ENCODE peak calls at places on chromosomes 1 and 21, in six cellular contexts. One of them, this sample, is unnamed.

GRCh38 chr1:96366516-96366915 is 355.1 kb upstream of the PTBP2 start:
- DNase-seq in GM12878: no peak
- DNase-seq in GM12891: no peak
- DNase-seq in K562: no peak
- DNase-seq in H1: no peak
- DNase-seq in HepG2: no peak
- DNase-seq in this sample: no peak

GRCh38 chr1:87588445-87588844 is 259.8 kb downstream of the LMO4 start:
- DNase-seq in HepG2: no peak
- DNase-seq in GM12878: peak; percentile 33
- DNase-seq in K562: no peak
- DNase-seq in H1: no peak
- DNase-seq in GM12891: no peak
- DNase-seq in this sample: no peak

GRCh38 chr1:29470788-29471119 is 234.4 kb downstream of the PTPRU start:
- DNase-seq in GM12891: no peak
- DNase-seq in GM12878: no peak
- DNase-seq in K562: no peak
- DNase-seq in HepG2: no peak
- DNase-seq in H1: no peak
- DNase-seq in this sample: no peak

GRCh38 chr21:27265492-27265891 is 298.6 kb upstream of the ADAMTS5 start:
- DNase-seq in H1: no peak
- DNase-seq in GM12891: no peak
- DNase-seq in HepG2: no peak
- DNase-seq in K562: no peak
- DNase-seq in GM12878: no peak
- DNase-seq in this sample: no peak

GRCh38 chr1:87329756-87330200 is 1.1 kb downstream of the LMO4 start:
- DNase-seq in HepG2: no peak
- DNase-seq in GM12891: no peak
- DNase-seq in GM12878: no peak
- DNase-seq in K562: no peak
- DNase-seq in H1: no peak
- DNase-seq in this sample: no peak

GRCh38 chr1:28915036-28915895 is 897 bp downstream of the EPB41 start:
- DNase-seq in H1: no peak
- DNase-seq in HepG2: peak; percentile 45
- DNase-seq in GM12891: peak; percentile 23
- DNase-seq in GM12878: no peak
- DNase-seq in K562: no peak
- DNase-seq in this sample: no peak

GRCh38 chr1:58401991-58402390 is 144.5 kb downstream of the OMA1 start:
- DNase-seq in K562: no peak
- DNase-seq in HepG2: no peak
- DNase-seq in H1: no peak
- DNase-seq in GM12891: no peak
- DNase-seq in GM12878: no peak
- DNase-seq in this sample: no peak

GRCh38 chr1:154951901-154952657 is 3.8 kb downstream of the PBXIP1 start:
- DNase-seq in GM12878: no peak
- DNase-seq in HepG2: no peak
- DNase-seq in GM12891: no peak
- DNase-seq in K562: no peak
- DNase-seq in H1: no peak
- DNase-seq in this sample: no peak

GRCh38 chr21:43847301-43847700 is 17.7 kb upstream of the AGPAT3 start:
- DNase-seq in GM12891: no peak
- DNase-seq in H1: no peak
- DNase-seq in K562: no peak
- DNase-seq in GM12878: no peak
- DNase-seq in HepG2: no peak
- DNase-seq in this sample: no peak

GRCh38 chr1:202214089-202214843 is 20.7 kb downstream of the LGR6 start:
- DNase-seq in GM12891: no peak
- DNase-seq in HepG2: no peak
- DNase-seq in H1: no peak
- DNase-seq in K562: no peak
- DNase-seq in GM12878: no peak
- DNase-seq in this sample: no peak

GRCh38 chr1:226098870-226099832 is 36.6 kb downstream of the H3-3A start:
- DNase-seq in K562: no peak
- DNase-seq in HepG2: no peak
- DNase-seq in GM12878: no peak
- DNase-seq in GM12891: no peak
- DNase-seq in H1: no peak
- DNase-seq in this sample: no peak

GRCh38 chr1:88519156-88519555 is 164.9 kb upstream of the PKN2 start:
- DNase-seq in H1: no peak
- DNase-seq in GM12878: no peak
- DNase-seq in GM12891: no peak
- DNase-seq in HepG2: no peak
- DNase-seq in K562: no peak
- DNase-seq in this sample: no peak

GRCh38 chr1:161285519-161285918 is 24.2 kb downstream of the MPZ start:
- DNase-seq in GM12891: no peak
- DNase-seq in H1: no peak
- DNase-seq in GM12878: no peak
- DNase-seq in K562: no peak
- DNase-seq in HepG2: no peak
- DNase-seq in this sample: no peak

GRCh38 chr1:10626011-10626731 is 151.4 kb downstream of the PEX14 start:
- DNase-seq in H1: no peak
- DNase-seq in GM12878: no peak
- DNase-seq in GM12891: no peak
- DNase-seq in K562: no peak
- DNase-seq in HepG2: no peak
- DNase-seq in this sample: no peak

GRCh38 chr1:62187548-62187947 is 7.1 kb upstream of the L1TD1 start:
- DNase-seq in K562: no peak
- DNase-seq in HepG2: no peak
- DNase-seq in GM12891: no peak
- DNase-seq in GM12878: no peak
- DNase-seq in H1: no peak
- DNase-seq in this sample: no peak

GRCh38 chr1:161733526-161733925 is 12.2 kb downstream of the FCRLB start:
- DNase-seq in GM12891: no peak
- DNase-seq in GM12878: no peak
- DNase-seq in HepG2: no peak
- DNase-seq in H1: no peak
- DNase-seq in K562: no peak
- DNase-seq in this sample: no peak

GRCh38 chr1:20194224-20194623 is 7.9 kb upstream of the PLA2G2C start:
- DNase-seq in K562: no peak
- DNase-seq in GM12891: no peak
- DNase-seq in H1: no peak
- DNase-seq in HepG2: no peak
- DNase-seq in GM12878: no peak
- DNase-seq in this sample: no peak

GRCh38 chr1:30749691-30750583 is 7.6 kb downstream of the LAPTM5 start:
- DNase-seq in GM12878: no peak
- DNase-seq in GM12891: no peak
- DNase-seq in H1: no peak
- DNase-seq in HepG2: no peak
- DNase-seq in K562: no peak
- DNase-seq in this sample: no peak

GRCh38 chr1:32873484-32873883 is 2.8 kb upstream of the FNDC5 start:
- DNase-seq in H1: no peak
- DNase-seq in GM12891: no peak
- DNase-seq in HepG2: no peak
- DNase-seq in K562: no peak
- DNase-seq in GM12878: no peak
- DNase-seq in this sample: no peak

GRCh38 chr1:78176448-78176847 is 130.7 kb downstream of the GIPC2 start:
- DNase-seq in H1: no peak
- DNase-seq in GM12878: no peak
- DNase-seq in GM12891: no peak
- DNase-seq in HepG2: no peak
- DNase-seq in K562: no peak
- DNase-seq in this sample: no peak

GRCh38 chr1:153360592-153360991 is 2.9 kb downstream of the S100A9 start:
- DNase-seq in K562: no peak
- DNase-seq in H1: no peak
- DNase-seq in HepG2: no peak
- DNase-seq in GM12891: no peak
- DNase-seq in GM12878: no peak
- DNase-seq in this sample: no peak

GRCh38 chr1:147083919-147084272 is 88.4 kb downstream of the PRKAB2 start:
- DNase-seq in H1: no peak
- DNase-seq in GM12891: no peak
- DNase-seq in HepG2: no peak
- DNase-seq in K562: no peak
- DNase-seq in GM12878: no peak
- DNase-seq in this sample: no peak

GRCh38 chr1:2300851-2301606 is 72.9 kb downstream of the SKI start:
- DNase-seq in K562: no peak
- DNase-seq in H1: no peak
- DNase-seq in GM12891: peak; percentile 83
- DNase-seq in HepG2: no peak
- DNase-seq in GM12878: peak; percentile 76
- DNase-seq in this sample: peak; percentile 86

GRCh38 chr1:171141336-171142051 is 43.6 kb upstream of the FMO2 start:
- DNase-seq in GM12878: no peak
- DNase-seq in H1: no peak
- DNase-seq in HepG2: no peak
- DNase-seq in GM12891: no peak
- DNase-seq in K562: no peak
- DNase-seq in this sample: no peak

GRCh38 chr1:92968138-92969032 is 7.1 kb upstream of the DIPK1A start:
- DNase-seq in K562: no peak
- DNase-seq in HepG2: peak; percentile 45
- DNase-seq in GM12891: no peak
- DNase-seq in GM12878: no peak
- DNase-seq in H1: no peak
- DNase-seq in this sample: no peak

GRCh38 chr1:207810606-207811295 is 58.9 kb downstream of the CD46 start:
- DNase-seq in GM12878: no peak
- DNase-seq in HepG2: no peak
- DNase-seq in H1: no peak
- DNase-seq in GM12891: no peak
- DNase-seq in K562: no peak
- DNase-seq in this sample: no peak

GRCh38 chr1:207812778-207813512 is 61.1 kb downstream of the CD46 start:
- DNase-seq in HepG2: no peak
- DNase-seq in K562: no peak
- DNase-seq in GM12878: no peak
- DNase-seq in GM12891: no peak
- DNase-seq in H1: no peak
- DNase-seq in this sample: no peak

GRCh38 chr1:207813513-207813881 is 61.6 kb downstream of the CD46 start:
- DNase-seq in K562: no peak
- DNase-seq in GM12878: no peak
- DNase-seq in H1: no peak
- DNase-seq in HepG2: no peak
- DNase-seq in GM12891: no peak
- DNase-seq in this sample: no peak

GRCh38 chr1:207811319-207811718 is 59.5 kb downstream of the CD46 start:
- DNase-seq in K562: no peak
- DNase-seq in GM12878: no peak
- DNase-seq in H1: no peak
- DNase-seq in HepG2: no peak
- DNase-seq in GM12891: no peak
- DNase-seq in this sample: no peak

DNA sequence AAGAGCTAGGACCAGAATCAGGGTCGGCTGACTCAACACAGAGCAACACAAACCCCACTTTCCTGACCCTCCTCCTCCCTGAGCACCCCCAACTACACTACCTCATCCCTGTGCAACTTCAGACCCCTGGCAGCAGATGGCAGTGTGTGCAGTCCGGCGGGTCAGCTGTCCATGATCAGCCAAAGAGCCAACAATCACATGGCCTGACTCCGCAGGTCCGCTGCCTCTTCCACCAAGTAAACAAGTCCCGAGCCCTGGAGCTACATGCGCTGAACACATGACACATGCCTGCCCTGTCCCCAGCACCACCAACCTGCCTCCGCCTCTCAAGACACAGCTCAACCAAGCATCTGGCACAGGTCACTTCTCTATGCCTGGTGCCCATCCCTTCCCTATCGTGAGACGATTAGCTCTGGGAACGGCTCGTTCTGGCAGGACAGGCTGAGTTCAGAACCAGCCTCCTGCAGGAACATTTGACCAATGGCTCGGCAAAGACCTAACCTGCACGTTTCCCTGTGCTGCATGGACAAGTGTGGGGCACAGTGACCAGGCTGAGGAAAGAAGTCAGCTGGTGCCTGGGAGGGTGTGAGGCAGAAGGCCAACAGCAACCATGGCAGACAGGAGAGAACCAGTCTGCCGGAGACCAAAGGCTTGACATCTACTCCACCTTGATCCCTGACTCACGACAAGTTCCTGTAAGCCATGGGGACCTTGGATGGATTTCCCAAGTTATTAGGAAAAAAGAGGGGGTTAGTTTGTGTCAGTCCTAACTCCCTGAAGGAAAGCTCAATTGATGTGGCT is 60.3 kb downstream of the CD46 start:
- DNase-seq in GM12891: no peak
- DNase-seq in HepG2: peak; percentile 64
- DNase-seq in H1: no peak
- DNase-seq in GM12878: no peak
- DNase-seq in K562: peak; percentile 79
- DNase-seq in this sample: no peak
- TF ChIP-seq POLR2A in GM12891: no peak
- TF ChIP-seq POLR2A in HepG2: no peak
- TF ChIP-seq POLR2A in H1: no peak
- TF ChIP-seq POLR2A in GM12878: peak; percentile 37
- TF ChIP-seq POLR2A in K562: no peak
- TF ChIP-seq POLR2A in this sample: peak; percentile 34

GRCh38 chr1:182646739-182647138 is 37.6 kb downstream of the RGS8 start:
- DNase-seq in H1: no peak
- DNase-seq in K562: no peak
- DNase-seq in GM12891: no peak
- DNase-seq in GM12878: no peak
- DNase-seq in HepG2: no peak
- DNase-seq in this sample: no peak
- TF ChIP-seq TAF1 in H1: no peak
- TF ChIP-seq TAF1 in K562: no peak
- TF ChIP-seq TAF1 in GM12891: no peak
- TF ChIP-seq TAF1 in GM12878: no peak
- TF ChIP-seq TAF1 in HepG2: no peak
- TF ChIP-seq TAF1 in this sample: no peak

GRCh38 chr1:244652699-244653438 is at the start of gene DESI2:
- DNase-seq in K562: peak; percentile 98
- DNase-seq in GM12891: peak; percentile 92
- DNase-seq in H1: peak; percentile 98
- DNase-seq in GM12878: peak; percentile 96
- DNase-seq in HepG2: peak; percentile 99
- DNase-seq in this sample: peak; percentile 86
- TF ChIP-seq POLR2A in K562: peak; percentile 86
- TF ChIP-seq POLR2A in GM12891: peak; percentile 84
- TF ChIP-seq POLR2A in H1: peak; percentile 93
- TF ChIP-seq POLR2A in GM12878: peak; percentile 96
- TF ChIP-seq POLR2A in HepG2: peak; percentile 87
- TF ChIP-seq POLR2A in this sample: peak; percentile 94

DNA sequence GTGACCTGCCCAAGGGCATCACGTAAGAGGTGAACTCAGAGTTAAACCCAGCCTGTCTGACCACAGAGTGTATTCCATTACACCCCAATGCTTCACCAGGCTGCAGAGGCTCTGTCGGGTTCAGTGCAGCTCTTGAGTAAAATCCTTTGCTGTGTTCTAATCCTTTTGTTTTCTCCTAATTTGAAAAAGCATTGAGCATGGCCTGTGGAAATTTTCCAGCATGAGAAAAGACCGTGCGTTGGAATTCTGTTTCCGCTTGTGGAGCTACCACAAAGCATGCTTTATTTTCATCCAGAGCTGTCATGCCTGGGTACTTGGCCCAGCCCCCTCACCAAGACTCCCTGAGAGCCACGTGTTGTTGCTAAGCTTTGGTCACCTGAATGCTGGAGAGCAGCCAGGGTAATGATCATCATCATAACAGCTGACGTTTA is 317.6 kb downstream of the PRDM2 start:
- DNase-seq in GM12878: no peak
- DNase-seq in H1: no peak
- DNase-seq in K562: no peak
- DNase-seq in HepG2: no peak
- DNase-seq in GM12891: no peak
- DNase-seq in this sample: no peak
- TF ChIP-seq TAF1 in GM12878: no peak
- TF ChIP-seq TAF1 in H1: no peak
- TF ChIP-seq TAF1 in K562: no peak
- TF ChIP-seq TAF1 in HepG2: no peak
- TF ChIP-seq TAF1 in GM12891: no peak
- TF ChIP-seq TAF1 in this sample: no peak